ENCODE peak calls at places on chromosome 6, in four cellular contexts. A is H1, M is HCT116, K is HepG2. E is an unnamed sample.

GRCh38 chr6:100462396-100462795 is 2.3 kb downstream of the SIM1 start:
- DNase-seq in M (no peak), A (no peak), K (no peak), E (no peak)

GRCh38 chr6:152441892-152442291 is 195.3 kb downstream of the SYNE1 start:
- DNase-seq in M (no peak), A (no peak), K (no peak), E (no peak)

GRCh38 chr6:110562316-110562915 is 86.0 kb upstream of the SLC22A16 start:
- DNase-seq in A (no peak), K (no peak), M (no peak), E (no peak)

GRCh38 chr6:138105880-138106664 is 1.1 kb downstream of the PERP start:
- DNase-seq in A (no peak), K (peak), M (no peak), E (no peak)

GRCh38 chr6:3176562-3177355 is 19.4 kb upstream of the TUBB2A start:
- DNase-seq in K (peak), M (peak), A (no peak), E (peak)

GRCh38 chr6:128397996-128398395 is 122.4 kb downstream of the PTPRK start:
- DNase-seq in K (no peak), M (no peak), A (no peak), E (no peak)

GRCh38 chr6:16690244-16691142 is 70.8 kb downstream of the ATXN1 start:
- DNase-seq in K (peak), M (no peak), A (no peak), E (no peak)

GRCh38 chr6:141437685-141438084 is 695.0 kb upstream of the GJE1 start:
- DNase-seq in K (no peak), M (no peak), A (no peak), E (no peak)

GRCh38 chr6:134372603-134373281 is 54.8 kb upstream of the SGK1 start:
- DNase-seq in M (no peak), K (no peak), A (no peak), E (no peak)

GRCh38 chr6:166640342-166641043 is 13.4 kb upstream of the RPS6KA2 start:
- DNase-seq in A (no peak), K (no peak), M (no peak), E (no peak)

GRCh38 chr6:121885399-121886152 is 450.1 kb downstream of the GJA1 start:
- DNase-seq in M (no peak), K (peak), A (no peak), E (no peak)

GRCh38 chr6:108689279-108690161 is 128.8 kb downstream of the FOXO3 start:
- DNase-seq in M (peak), A (no peak), K (no peak), E (peak)

GRCh38 chr6:156102129-156102528 is 646.5 kb upstream of the NOX3 start:
- DNase-seq in A (no peak), K (no peak), M (peak), E (no peak)

GRCh38 chr6:166588691-166589333 is 2.3 kb upstream of the RAMACL start:
- DNase-seq in K (no peak), M (no peak), A (no peak), E (no peak)

GRCh38 chr6:75524322-75524972 is 30.8 kb upstream of the FILIP1 start:
- DNase-seq in A (no peak), K (peak), M (peak), E (no peak)

GRCh38 chr6:74731204-74731603 is 474.6 kb downstream of the COL12A1 start:
- DNase-seq in A (no peak), K (no peak), M (no peak), E (no peak)

GRCh38 chr6:170404036-170404435 is 97.5 kb downstream of the FAM120B start:
- DNase-seq in M (no peak), K (no peak), A (no peak), E (no peak)

GRCh38 chr6:133551847-133552331 is 310.7 kb downstream of the EYA4 start:
- DNase-seq in M (no peak), A (no peak), K (no peak), E (no peak)

GRCh38 chr6:225121-225721 is 67.1 kb upstream of the DUSP22 start:
- DNase-seq in A (no peak), M (no peak), K (no peak), E (no peak)

GRCh38 chr6:151689499-151690201 is 117.8 kb upstream of the ESR1 start:
- DNase-seq in A (no peak), M (no peak), K (no peak), E (no peak)

GRCh38 chr6:14635195-14635594 is 517.6 kb downstream of the CD83 start:
- DNase-seq in K (no peak), M (no peak), A (no peak), E (no peak)

GRCh38 chr6:14633453-14633852 is 515.9 kb downstream of the CD83 start:
- DNase-seq in M (no peak), K (no peak), A (no peak), E (no peak)

GRCh38 chr6:14635933-14636599 is 518.5 kb downstream of the CD83 start:
- DNase-seq in M (no peak), A (no peak), K (no peak), E (no peak)

GRCh38 chr6:14630136-14630535 is 512.6 kb downstream of the CD83 start:
- DNase-seq in K (no peak), A (no peak), M (no peak), E (no peak)

GRCh38 chr6:14634072-14634471 is 516.5 kb downstream of the CD83 start:
- DNase-seq in A (no peak), M (no peak), K (no peak), E (no peak)
- TF ChIP-seq FOSL1 in A (no peak), M (no peak), K (no peak), E (no peak)

GRCh38 chr6:56259682-56260081 is 12.3 kb upstream of the COL21A1 start:
- DNase-seq in A (no peak), M (no peak), K (no peak), E (no peak)

GRCh38 chr6:56263586-56264295 is 16.4 kb upstream of the COL21A1 start:
- DNase-seq in K (no peak), A (no peak), M (no peak), E (no peak)

GRCh38 chr6:56255370-56255769 is 8.0 kb upstream of the COL21A1 start:
- DNase-seq in A (no peak), K (no peak), M (no peak), E (no peak)

GRCh38 chr6:56259163-56259562 is 11.8 kb upstream of the COL21A1 start:
- DNase-seq in K (no peak), M (no peak), A (no peak), E (no peak)
- TF ChIP-seq FOSL1 in K (no peak), M (no peak), A (no peak), E (no peak)

GRCh38 chr6:42259841-42260395 is 42.3 kb upstream of the MRPS10 start:
- DNase-seq in K (no peak), A (no peak), M (no peak), E (no peak)

GRCh38 chr6:42257614-42258013 is 40.0 kb upstream of the MRPS10 start:
- DNase-seq in M (no peak), A (peak), K (no peak), E (no peak)

GRCh38 chr6:42260972-42261371 is 43.3 kb upstream of the MRPS10 start:
- DNase-seq in A (no peak), M (no peak), K (no peak), E (peak)

GRCh38 chr6:42259286-42259685 is 41.6 kb upstream of the MRPS10 start:
- DNase-seq in K (no peak), A (no peak), M (no peak), E (no peak)

GRCh38 chr6:42260424-42260888 is 42.8 kb upstream of the MRPS10 start:
- DNase-seq in M (peak), A (no peak), K (peak), E (peak)
- TF ChIP-seq FOSL1 in M (no peak), A (no peak), K (no peak), E (peak)

GRCh38 chr6:107488875-107489635 is 862 bp upstream of the SOBP start:
- DNase-seq in M (no peak), A (no peak), K (peak), E (peak)
- TF ChIP-seq FOSL1 in M (no peak), A (no peak), K (no peak), E (no peak)

DNA sequence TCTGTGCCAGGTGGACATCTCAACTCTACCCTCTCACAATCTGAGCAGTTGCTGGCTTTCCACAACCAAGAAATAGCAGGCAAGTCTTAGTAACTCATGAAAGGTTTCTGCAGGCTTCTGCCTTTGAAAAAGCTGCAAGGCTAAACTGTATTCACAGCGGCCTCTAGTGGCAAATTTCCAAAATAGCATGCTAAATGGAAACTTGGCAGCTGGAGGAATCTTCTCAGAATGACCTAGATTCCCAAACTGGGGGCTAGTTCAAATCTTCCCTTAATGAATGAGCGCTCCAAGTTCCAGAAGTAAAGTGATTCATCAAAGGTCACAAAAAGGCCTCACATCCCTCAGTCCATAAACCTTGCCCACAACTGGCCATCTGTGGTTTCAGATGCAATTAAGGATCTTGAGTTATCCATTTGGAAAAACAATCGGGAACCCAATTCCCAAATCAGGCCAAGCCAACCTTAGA is 11.9 kb upstream of the CPNE5 start:
- DNase-seq in M (peak), K (peak), A (no peak), E (peak)
- TF ChIP-seq FOSL1 in M (no peak), K (no peak), A (no peak), E (no peak)

GRCh38 chr6:66403965-66404364 is 696.9 kb upstream of the EYS start:
- DNase-seq in K (no peak), M (no peak), A (no peak), E (no peak)
- TF ChIP-seq FOSL1 in K (no peak), M (no peak), A (no peak), E (no peak)

GRCh38 chr6:30885481-30885998 is 1.2 kb downstream of the DDR1 start:
- DNase-seq in M (no peak), K (peak), A (no peak), E (no peak)

GRCh38 chr6:30883476-30883742 is 910 bp upstream of the DDR1 start:
- DNase-seq in A (no peak), M (no peak), K (no peak), E (no peak)

GRCh38 chr6:30885999-30886896 is 1.9 kb downstream of the DDR1 start:
- DNase-seq in K (peak), M (peak), A (peak), E (peak)

GRCh38 chr6:30883743-30884520 is at the start of gene DDR1:
- DNase-seq in M (no peak), A (no peak), K (peak), E (peak)

GRCh38 chr6:30884521-30885480 is 482 bp downstream of the DDR1 start:
- DNase-seq in M (no peak), K (no peak), A (no peak), E (peak)
- TF ChIP-seq FOSL1 in M (no peak), K (no peak), A (no peak), E (peak)

GRCh38 chr6:143752459-143752858 is 74.7 kb downstream of the PHACTR2 start:
- DNase-seq in M (no peak), K (no peak), A (no peak), E (no peak)

GRCh38 chr6:143754204-143754603 is 76.4 kb downstream of the PHACTR2 start:
- DNase-seq in M (no peak), A (no peak), K (no peak), E (no peak)

GRCh38 chr6:143757346-143757832 is 79.6 kb downstream of the PHACTR2 start:
- DNase-seq in M (no peak), A (no peak), K (no peak), E (no peak)

GRCh38 chr6:143753678-143754077 is 75.9 kb downstream of the PHACTR2 start:
- DNase-seq in A (no peak), M (no peak), K (no peak), E (no peak)

GRCh38 chr6:143755301-143755744 is 77.6 kb downstream of the PHACTR2 start:
- DNase-seq in A (no peak), K (no peak), M (no peak), E (no peak)
- TF ChIP-seq FOSL1 in A (no peak), K (no peak), M (no peak), E (no peak)

GRCh38 chr6:143823463-143824006 is 19.6 kb upstream of the LTV1 start:
- DNase-seq in A (no peak), M (no peak), K (no peak), E (no peak)
- TF ChIP-seq FOSL1 in A (no peak), M (peak), K (no peak), E (no peak)

GRCh38 chr6:130426078-130426726 is 60.4 kb downstream of the TMEM200A start:
- DNase-seq in M (peak), K (no peak), A (no peak), E (no peak)
- TF ChIP-seq FOSL1 in M (peak), K (no peak), A (no peak), E (no peak)